ENCODE peak calls at places on chromosomes 4 and X, in five cellular contexts. G is IMR-90, F is neuronal stem cell, Q is mesenchymal stem cell, W is H9. B is an unnamed sample.
A peak's percentile ranks its signal among the peaks of the same experiment; 100 is the strongest.

GRCh38 chr4:108890491-108890890 is 127.6 kb upstream of the ETNPPL start:
- DNase-seq in W (no peak), F (no peak), Q (peak; percentile 45), G (no peak), B (no peak)

GRCh38 chrX:150414228-150414627 is 51.1 kb downstream of the MAMLD1 start:
- DNase-seq in G (no peak), Q (no peak), W (no peak), F (no peak), B (no peak)

GRCh38 chr4:54234497-54235205 is 5.6 kb downstream of the PDGFRA start:
- DNase-seq in G (no peak), W (no peak), F (peak; percentile 6), Q (no peak), B (no peak)

GRCh38 chr4:165328101-165328425 is 594 bp downstream of the MSMO1 start:
- DNase-seq in F (no peak), W (no peak), Q (no peak), G (no peak), B (peak; percentile 72)

GRCh38 chrX:85963736-85964135 is 83.6 kb downstream of the CHM start:
- DNase-seq in F (no peak), Q (peak; percentile 71), G (peak; percentile 96), W (no peak), B (peak; percentile 0)

GRCh38 chr4:89416968-89417367 is 109.4 kb upstream of the GPRIN3 start:
- DNase-seq in G (no peak), F (no peak), W (no peak), Q (no peak), B (no peak)

GRCh38 chrX:118345045-118345400 is 883 bp upstream of the WDR44 start:
- DNase-seq in W (no peak), G (no peak), F (no peak), Q (no peak), B (no peak)

GRCh38 chrX:27751976-27752375 is 55.8 kb upstream of the MAGEB10 start:
- DNase-seq in W (no peak), Q (no peak), F (no peak), G (no peak), B (no peak)

GRCh38 chrX:45803383-45803921 is 602.8 kb upstream of the DIPK2B start:
- DNase-seq in W (no peak), F (no peak), Q (peak; percentile 90), G (peak; percentile 94), B (peak; percentile 54)

GRCh38 chr4:167629272-167629671 is 395.0 kb upstream of the SPOCK3 start:
- DNase-seq in G (no peak), F (no peak), Q (no peak), W (no peak), B (no peak)

GRCh38 chrX:21661316-21661715 is 3.2 kb upstream of the KLHL34 start:
- DNase-seq in G (no peak), W (no peak), Q (no peak), F (no peak), B (peak; percentile 69)

GRCh38 chr4:168059251-168059650 is 33.1 kb upstream of the ANXA10 start:
- DNase-seq in Q (no peak), G (peak; percentile 72), F (no peak), W (no peak), B (no peak)

GRCh38 chrX:152637649-152638442 is at the start of gene GABRQ:
- DNase-seq in Q (no peak), W (peak; percentile 94), F (peak; percentile 73), G (no peak), B (peak; percentile 10)

GRCh38 chr4:10664408-10664807 is 20.2 kb downstream of the CLNK start:
- DNase-seq in W (no peak), Q (peak; percentile 90), G (peak; percentile 87), F (no peak), B (no peak)

GRCh38 chrX:72306085-72306801 is 529 bp upstream of the CITED1 start:
- DNase-seq in Q (peak; percentile 13), F (no peak), W (no peak), G (no peak), B (no peak)

GRCh38 chr4:48909697-48910096 is 3.1 kb upstream of the OCIAD2 start:
- DNase-seq in W (peak; percentile 44), G (peak; percentile 99), Q (peak; percentile 96), F (peak; percentile 20), B (peak; percentile 95)

GRCh38 chr4:91758487-91758886 is 545.3 kb upstream of the GRID2 start:
- DNase-seq in Q (peak; percentile 3), F (no peak), W (no peak), G (no peak), B (peak; percentile 22)

GRCh38 chrX:57137481-57137880 is 284 bp upstream of the SPIN2A start:
- DNase-seq in F (no peak), W (no peak), G (no peak), Q (peak; percentile 19), B (no peak)

GRCh38 chr4:159765402-159765801 is 662.5 kb downstream of the RAPGEF2 start:
- DNase-seq in F (no peak), W (no peak), Q (no peak), G (no peak), B (no peak)

GRCh38 chr4:120052840-120053239 is 13.8 kb downstream of the MAD2L1 start:
- DNase-seq in F (no peak), G (peak; percentile 99), W (no peak), Q (peak; percentile 87), B (no peak)

GRCh38 chrX:12975999-12976558 is 1.2 kb downstream of the TMSB4X start:
- DNase-seq in W (no peak), G (peak; percentile 36), Q (peak; percentile 46), F (peak; percentile 17), B (no peak)

GRCh38 chrX:48540015-48540350 is 469 bp downstream of the TBC1D25 start:
- DNase-seq in F (peak; percentile 30), Q (peak; percentile 46), W (no peak), G (peak; percentile 14), B (no peak)

GRCh38 chrX:120653000-120653399 is 23.1 kb upstream of the C1GALT1C1 start:
- DNase-seq in F (no peak), Q (no peak), G (no peak), W (no peak), B (no peak)

GRCh38 chr4:101037249-101037648 is 310.1 kb downstream of the PPP3CA start:
- DNase-seq in W (no peak), G (no peak), F (no peak), Q (no peak), B (peak; percentile 4)

GRCh38 chrX:11381464-11381863 is 88.3 kb downstream of the AMELX start:
- DNase-seq in F (peak; percentile 15), Q (peak; percentile 66), W (peak; percentile 32), G (peak; percentile 63), B (peak; percentile 20)

GRCh38 chr4:35934370-35934981 is 309.8 kb downstream of the ARAP2 start:
- DNase-seq in Q (peak; percentile 52), G (peak; percentile 1), W (no peak), F (peak; percentile 39), B (no peak)

GRCh38 chr4:1208266-1208961 is 36.0 kb upstream of the SPON2 start:
- DNase-seq in W (no peak), G (no peak), F (no peak), Q (no peak), B (no peak)

GRCh38 chrX:48958635-48959094 is 1.3 kb upstream of the OTUD5 start:
- DNase-seq in G (peak; percentile 66), Q (peak; percentile 79), F (no peak), W (no peak), B (peak; percentile 57)

GRCh38 chr4:156901871-156902270 is 69.7 kb downstream of the PDGFC start:
- DNase-seq in F (no peak), Q (no peak), W (no peak), G (peak; percentile 22), B (no peak)

GRCh38 chrX:145820825-145821224 is 3.2 kb downstream of the SLITRK2 start:
- DNase-seq in G (no peak), F (no peak), W (no peak), Q (no peak), B (no peak)
- H3K4ac ChIP-seq in G (no peak overlapping the region), F (no peak overlapping the region), W (no peak overlapping the region), Q (no peak overlapping the region), B (no peak overlapping the region)

DNA sequence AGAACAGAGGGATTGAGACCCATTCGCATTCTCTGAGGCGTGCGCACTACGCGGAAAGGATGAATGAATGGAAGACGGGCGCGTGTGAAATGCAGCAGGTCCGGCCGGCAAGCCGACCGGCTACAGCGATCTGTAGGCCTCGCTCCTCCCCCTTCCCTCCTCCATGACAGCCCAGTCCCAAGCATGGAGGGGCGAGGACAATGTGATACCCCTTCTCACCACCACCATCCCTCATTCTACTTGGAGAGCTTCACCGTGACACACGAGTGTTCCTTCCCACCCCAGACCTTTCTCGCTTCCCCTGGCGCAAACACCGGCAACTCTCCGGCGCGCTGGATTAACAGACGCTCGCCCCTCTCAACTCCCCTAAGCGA is 815 bp downstream of the EIF4E start:
- DNase-seq in F (peak; percentile 73), Q (peak; percentile 91), G (peak; percentile 78), W (peak; percentile 86), B (peak; percentile 86)
- H3K18ac ChIP-seq in F (peak overlapping the region; percentile 100), Q (peak overlapping the region; percentile 99), G (peak overlapping the region; percentile 58), W (peak overlapping the region; percentile 85), B (peak overlapping the region; percentile 94)

GRCh38 chrX:70694339-70695122 is 214.0 kb downstream of the TEX11 start:
- DNase-seq in F (no peak), W (no peak), G (no peak), Q (no peak), B (peak; percentile 0)
- H2AFZ ChIP-seq in F (no peak overlapping the region), W (no peak overlapping the region), G (no peak overlapping the region), Q (no peak overlapping the region), B (no peak overlapping the region)

GRCh38 chr4:99210789-99211188 is 8.3 kb downstream of the ADH6 start:
- DNase-seq in F (no peak), W (no peak), Q (no peak), G (no peak), B (no peak)
- H3K4ac ChIP-seq in F (no peak overlapping the region), W (no peak overlapping the region), Q (no peak overlapping the region), G (peak overlapping the region; percentile 77), B (no peak overlapping the region)

GRCh38 chrX:3136161-3136961 is 95.1 kb downstream of the ARSF start:
- DNase-seq in F (no peak), W (peak; percentile 54), Q (no peak), G (no peak), B (no peak)
- H3K18ac ChIP-seq in F (no peak overlapping the region), W (no peak overlapping the region), Q (no peak overlapping the region), G (no peak overlapping the region), B (no peak overlapping the region)

GRCh38 chr4:44019721-44020120 is 428.9 kb downstream of the KCTD8 start:
- DNase-seq in G (no peak), Q (no peak), F (no peak), W (no peak), B (no peak)

GRCh38 chr4:44017422-44017739 is 431.2 kb downstream of the KCTD8 start:
- DNase-seq in F (no peak), G (no peak), Q (no peak), W (no peak), B (no peak)

GRCh38 chr4:44016582-44017421 is 431.8 kb downstream of the KCTD8 start:
- DNase-seq in G (peak; percentile 23), F (no peak), Q (peak; percentile 1), W (no peak), B (no peak)
- H2AFZ ChIP-seq in G (no peak overlapping the region), F (no peak overlapping the region), Q (no peak overlapping the region), W (no peak overlapping the region), B (no peak overlapping the region)